ENCODE peak calls at places on chromosome 3, in four cellular contexts. F, H, X and L are unnamed samples.

GRCh38 chr3:124558898-124559649 is 171.2 kb upstream of the UMPS start:
- DNase-seq in F (peak; percentile 80), H (no peak), X (peak; percentile 94), L (no peak)

GRCh38 chr3:194707176-194707575 is 21.5 kb downstream of the FAM43A start:
- DNase-seq in F (peak; percentile 69), H (no peak), X (no peak), L (no peak)

GRCh38 chr3:159988617-159989251 is at the start of gene IL12A:
- DNase-seq in F (peak; percentile 70), H (peak; percentile 79), X (peak; percentile 25), L (no peak)

GRCh38 chr3:171393032-171393744 is 67.0 kb downstream of the TNIK start:
- DNase-seq in F (no peak), H (no peak), X (peak; percentile 70), L (no peak)

GRCh38 chr3:171417813-171418212 is 42.4 kb downstream of the TNIK start:
- DNase-seq in F (peak; percentile 57), H (no peak), X (peak; percentile 23), L (no peak)

GRCh38 chr3:43894176-43895049 is 203.7 kb downstream of the ABHD5 start:
- DNase-seq in F (peak; percentile 54), H (no peak), X (peak; percentile 60), L (peak; percentile 65)

GRCh38 chr3:98777801-98778220 is 14.7 kb downstream of the ST3GAL6 start:
- DNase-seq in F (no peak), H (no peak), X (peak; percentile 69), L (no peak)

GRCh38 chr3:178063475-178063874 is 472.8 kb upstream of the KCNMB2 start:
- DNase-seq in F (no peak), H (no peak), X (peak; percentile 55), L (no peak)

GRCh38 chr3:129530331-129530761 is 1.9 kb downstream of the RHO start:
- DNase-seq in F (no peak), H (no peak), X (peak; percentile 41), L (no peak)

GRCh38 chr3:195900426-195901355 is 7.7 kb downstream of the TNK2 start:
- DNase-seq in F (no peak), H (no peak), X (no peak), L (no peak)

GRCh38 chr3:58639001-58639400 is 27.6 kb downstream of the FAM3D start:
- DNase-seq in F (no peak), H (no peak), X (no peak), L (no peak)

GRCh38 chr3:193801094-193801493 is 208.1 kb downstream of the OPA1 start:
- DNase-seq in F (no peak), H (no peak), X (no peak), L (no peak)

GRCh38 chr3:69088033-69088432 is 3.3 kb downstream of the ARL6IP5 start:
- DNase-seq in F (peak; percentile 43), H (no peak), X (peak; percentile 49), L (no peak)

GRCh38 chr3:195911041-195911945 is 2.9 kb upstream of the TNK2 start:
- DNase-seq in F (no peak), H (no peak), X (no peak), L (no peak)

GRCh38 chr3:8952130-8952529 is 11.1 kb downstream of the RAD18 start:
- DNase-seq in F (no peak), H (no peak), X (no peak), L (no peak)

GRCh38 chr3:98980915-98981596 is 79.6 kb upstream of the DCBLD2 start:
- DNase-seq in F (no peak), H (no peak), X (peak; percentile 45), L (no peak)

GRCh38 chr3:141386611-141387110 is 18.4 kb downstream of the ZBTB38 start:
- DNase-seq in F (no peak), H (no peak), X (no peak), L (no peak)

GRCh38 chr3:175009294-175009693 is 150.2 kb downstream of the NAALADL2 start:
- DNase-seq in F (no peak), H (no peak), X (no peak), L (no peak)